ENCODE peak calls at places on chromosomes 4 and X, in eight cellular contexts. Q is right lobe of liver, K is breast epithelium, F is heart left ventricle, X is stomach, T is endothelial cell of umbilical vein, Y is tibial nerve, O is HCT116. I is an unnamed sample. For H3K4me1, the result is how much of the 10 kb centered on the place peaks cover.

GRCh38 chr4:175536852-175537453 is 275.1 kb downstream of the GPM6A start:
- DNase-seq in Q (no peak), K (no peak), F (no peak), X (no peak), T (no peak), Y (no peak), O (peak), I (no peak)

GRCh38 chr4:21012851-21013331 is 312.6 kb downstream of the PACRGL start:
- DNase-seq in Q (no peak), K (no peak), F (no peak), X (no peak), T (peak), Y (no peak), O (no peak), I (no peak)

GRCh38 chr4:76585897-76586360 is 150.9 kb downstream of the SHROOM3 start:
- DNase-seq in Q (peak), K (peak), F (peak), X (peak), T (peak), Y (no peak), O (peak), I (no peak)

GRCh38 chrX:43939187-43939926 is 33.8 kb downstream of the NDP start:
- DNase-seq in Q (no peak), K (no peak), F (no peak), X (no peak), T (no peak), Y (no peak), O (no peak), I (no peak)

GRCh38 chr4:155007660-155008176 is 200.7 kb upstream of the NPY2R start:
- DNase-seq in Q (no peak), K (no peak), F (no peak), X (no peak), T (no peak), Y (no peak), O (no peak), I (no peak)

GRCh38 chr4:103786014-103786413 is 66.2 kb upstream of the TACR3 start:
- DNase-seq in Q (no peak), K (no peak), F (no peak), X (no peak), T (peak), Y (no peak), O (peak), I (no peak)

GRCh38 chr4:152072001-152072485 is 311.2 kb upstream of the GATB start:
- DNase-seq in Q (no peak), K (no peak), F (peak), X (no peak), T (no peak), Y (no peak), O (no peak), I (no peak)

GRCh38 chr4:156595041-156595440 is 376.6 kb downstream of the PDGFC start:
- DNase-seq in Q (no peak), K (no peak), F (no peak), X (no peak), T (no peak), Y (no peak), O (no peak), I (no peak)

GRCh38 chr4:157896726-157897125 is 276.1 kb downstream of the GASK1B start:
- DNase-seq in Q (no peak), K (no peak), F (no peak), X (no peak), T (no peak), Y (no peak), O (no peak), I (no peak)

GRCh38 chr4:86960557-86960959 is 25.7 kb downstream of the AFF1 start:
- DNase-seq in Q (no peak), K (no peak), F (no peak), X (no peak), T (no peak), Y (no peak), O (no peak), I (no peak)

GRCh38 chr4:138222041-138222440 is 20.1 kb downstream of the SLC7A11 start:
- DNase-seq in Q (no peak), K (no peak), F (no peak), X (no peak), T (peak), Y (no peak), O (no peak), I (no peak)

GRCh38 chr4:52950226-52950625 is 88.1 kb downstream of the RASL11B start:
- DNase-seq in Q (no peak), K (no peak), F (no peak), X (no peak), T (no peak), Y (no peak), O (no peak), I (no peak)

GRCh38 chrX:109954955-109955354 is 48.0 kb upstream of the TMEM164 start:
- DNase-seq in Q (no peak), K (no peak), F (no peak), X (no peak), T (peak), Y (no peak), O (no peak), I (no peak)

GRCh38 chr4:76670631-76671030 is 227.3 kb downstream of the SOWAHB start:
- DNase-seq in Q (no peak), K (peak), F (no peak), X (no peak), T (no peak), Y (no peak), O (no peak), I (no peak)

GRCh38 chr4:172202480-172203076 is 389.4 kb downstream of the GALNTL6 start:
- DNase-seq in Q (no peak), K (no peak), F (no peak), X (no peak), T (peak), Y (no peak), O (peak), I (no peak)

GRCh38 chr4:99661907-99662306 is 4.3 kb upstream of the C4orf54 start:
- DNase-seq in Q (no peak), K (no peak), F (peak), X (no peak), T (no peak), Y (no peak), O (no peak), I (no peak)

GRCh38 chr4:144683516-144683915 is 37.6 kb downstream of the HHIP start:
- DNase-seq in Q (no peak), K (no peak), F (no peak), X (no peak), T (no peak), Y (no peak), O (no peak), I (no peak)

GRCh38 chrX:85503258-85504158 is 124.0 kb upstream of the POF1B start:
- DNase-seq in Q (no peak), K (no peak), F (no peak), X (no peak), T (no peak), Y (no peak), O (no peak), I (no peak)

GRCh38 chr4:41361831-41362646 is 105.3 kb downstream of the UCHL1 start:
- DNase-seq in Q (no peak), K (no peak), F (no peak), X (no peak), T (peak), Y (no peak), O (no peak), I (no peak)

GRCh38 chrX:100648601-100649417 is 4.8 kb downstream of the SRPX2 start:
- DNase-seq in Q (no peak), K (no peak), F (peak), X (no peak), T (peak), Y (no peak), O (no peak), I (no peak)

GRCh38 chr4:186037692-186038658 is 31.0 kb upstream of the TLR3 start:
- DNase-seq in Q (no peak), K (peak), F (no peak), X (peak), T (peak), Y (peak), O (peak), I (no peak)

GRCh38 chr4:70425306-70425705 is 27.6 kb downstream of the OPRPN start:
- DNase-seq in Q (no peak), K (no peak), F (no peak), X (no peak), T (no peak), Y (no peak), O (no peak), I (no peak)

GRCh38 chr4:121192013-121192412 is 27.9 kb upstream of the TNIP3 start:
- DNase-seq in Q (no peak), K (no peak), F (no peak), X (no peak), T (no peak), Y (no peak), O (no peak), I (no peak)

GRCh38 chrX:136183917-136184316 is 36.6 kb downstream of the FHL1 start:
- DNase-seq in Q (no peak), K (no peak), F (no peak), X (no peak), T (no peak), Y (no peak), O (no peak), I (no peak)

GRCh38 chr4:181517521-181517920 is 725.7 kb upstream of the TENM3 start:
- DNase-seq in Q (no peak), K (no peak), F (no peak), X (no peak), T (no peak), Y (no peak), O (no peak), I (no peak)

GRCh38 chrX:120020305-120020704 is 57.2 kb downstream of the RHOXF2B start:
- DNase-seq in Q (no peak), K (no peak), F (no peak), X (no peak), T (no peak), Y (no peak), O (no peak), I (no peak)

GRCh38 chr4:168710353-168710946 is 213.6 kb downstream of the PALLD start:
- DNase-seq in Q (no peak), K (peak), F (peak), X (peak), T (peak), Y (peak), O (peak), I (no peak)

GRCh38 chr4:52750819-52751348 is 341 bp downstream of the ERVMER34-1 start:
- DNase-seq in Q (peak), K (no peak), F (peak), X (no peak), T (peak), Y (no peak), O (peak), I (no peak)

GRCh38 chr4:81196126-81196650 is 18.8 kb downstream of the PRKG2 start:
- DNase-seq in Q (no peak), K (no peak), F (no peak), X (no peak), T (no peak), Y (no peak), O (no peak), I (no peak)

GRCh38 chrX:133523094-133523493 is 107.8 kb upstream of the GPC4 start:
- DNase-seq in Q (no peak), K (no peak), F (no peak), X (no peak), T (no peak), Y (peak), O (no peak), I (no peak)

GRCh38 chrX:124307253-124307907 is 25.1 kb upstream of the TEX13D start:
- DNase-seq in Q (no peak), K (no peak), F (no peak), X (no peak), T (no peak), Y (no peak), O (no peak), I (no peak)

GRCh38 chrX:46327229-46328081 is 217.8 kb downstream of the ZNF674 start:
- DNase-seq in Q (peak), K (peak), F (no peak), X (peak), T (peak), Y (no peak), O (peak), I (no peak)

GRCh38 chrX:56281789-56282188 is 49.6 kb downstream of the KLF8 start:
- DNase-seq in Q (no peak), K (no peak), F (no peak), X (no peak), T (peak), Y (no peak), O (peak), I (no peak)

GRCh38 chr4:26124753-26125236 is 196.0 kb upstream of the RBPJ start:
- DNase-seq in Q (no peak), K (no peak), F (no peak), X (no peak), T (no peak), Y (no peak), O (peak), I (no peak)

GRCh38 chr4:140626982-140627381 is 58.2 kb upstream of the UCP1 start:
- DNase-seq in Q (no peak), K (no peak), F (no peak), X (no peak), T (peak), Y (no peak), O (no peak), I (no peak)

GRCh38 chr4:156321203-156321602 is 367.5 kb upstream of the CTSO start:
- DNase-seq in Q (no peak), K (no peak), F (no peak), X (no peak), T (no peak), Y (no peak), O (no peak), I (no peak)

GRCh38 chrX:30626402-30626801 is 26.8 kb upstream of the GK start:
- DNase-seq in Q (no peak), K (no peak), F (no peak), X (no peak), T (no peak), Y (no peak), O (no peak), I (no peak)

GRCh38 chrX:68827256-68827655 is 1.6 kb upstream of the EFNB1 start:
- DNase-seq in Q (no peak), K (no peak), F (no peak), X (no peak), T (no peak), Y (no peak), O (no peak), I (no peak)

GRCh38 chrX:39953879-39954278 is 143.9 kb downstream of the BCOR start:
- DNase-seq in Q (peak), K (peak), F (peak), X (peak), T (peak), Y (peak), O (peak), I (no peak)

GRCh38 chrX:57367649-57368048 is 81.1 kb downstream of the FAAH2 start:
- DNase-seq in Q (no peak), K (no peak), F (no peak), X (no peak), T (peak), Y (peak), O (no peak), I (no peak)

GRCh38 chrX:318739-319578 is at the start of gene GTPBP6:
- DNase-seq in Q (peak), K (peak), F (peak), X (peak), T (peak), Y (peak), O (peak), I (no peak)

GRCh38 chrX:317424-318067 is 1.1 kb downstream of the GTPBP6 start:
- DNase-seq in Q (no peak), K (no peak), F (no peak), X (no peak), T (no peak), Y (no peak), O (no peak), I (no peak)

GRCh38 chrX:318068-318738 is 393 bp downstream of the GTPBP6 start:
- DNase-seq in Q (peak), K (peak), F (peak), X (peak), T (peak), Y (peak), O (peak), I (no peak)

GRCh38 chrX:320126-320783 is 1.7 kb upstream of the GTPBP6 start:
- DNase-seq in Q (peak), K (no peak), F (peak), X (no peak), T (peak), Y (no peak), O (no peak), I (no peak)

GRCh38 chrX:319579-320125 is 1.1 kb upstream of the GTPBP6 start:
- DNase-seq in Q (peak), K (no peak), F (peak), X (no peak), T (no peak), Y (no peak), O (no peak), I (no peak)
- TF ChIP-seq POLR2A in Q (no peak), K (no peak), F (no peak), X (no peak), T (no peak), Y (no peak), O (no peak), I (no peak)

GRCh38 chr4:38078590-38079381 is 118.6 kb downstream of the PTTG2 start:
- DNase-seq in Q (no peak), K (no peak), F (no peak), X (no peak), T (peak), Y (no peak), O (no peak), I (no peak)
- H3K4me1 ChIP-seq in Q (under half), K (under half), F (under half), X (under half), T (under half), Y (half or more), O (under half), I (under half)

DNA sequence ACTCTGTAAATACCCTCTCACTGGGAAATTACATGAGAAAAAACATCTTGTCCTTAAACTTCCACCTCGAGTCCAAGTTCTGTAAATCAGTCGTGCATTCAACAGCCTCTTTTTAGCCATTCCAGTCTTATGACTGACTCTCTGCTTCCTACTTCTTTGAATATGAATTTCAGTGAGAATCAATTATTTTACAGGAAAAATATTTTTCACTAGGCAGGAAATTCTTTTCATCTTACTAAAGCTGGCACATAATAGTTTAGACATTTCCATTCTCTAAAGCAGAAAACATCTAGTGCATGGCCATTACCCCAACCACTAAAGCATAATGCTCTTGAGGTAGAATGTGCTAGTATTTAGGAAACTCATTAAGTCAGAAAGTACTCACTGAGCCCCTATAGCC is 565.7 kb upstream of the FAT1 start:
- DNase-seq in Q (no peak), K (no peak), F (no peak), X (no peak), T (no peak), Y (no peak), O (no peak), I (no peak)
- TF ChIP-seq POLR2A in Q (no peak), K (no peak), F (no peak), X (no peak), T (no peak), Y (no peak), O (no peak), I (no peak)

DNA sequence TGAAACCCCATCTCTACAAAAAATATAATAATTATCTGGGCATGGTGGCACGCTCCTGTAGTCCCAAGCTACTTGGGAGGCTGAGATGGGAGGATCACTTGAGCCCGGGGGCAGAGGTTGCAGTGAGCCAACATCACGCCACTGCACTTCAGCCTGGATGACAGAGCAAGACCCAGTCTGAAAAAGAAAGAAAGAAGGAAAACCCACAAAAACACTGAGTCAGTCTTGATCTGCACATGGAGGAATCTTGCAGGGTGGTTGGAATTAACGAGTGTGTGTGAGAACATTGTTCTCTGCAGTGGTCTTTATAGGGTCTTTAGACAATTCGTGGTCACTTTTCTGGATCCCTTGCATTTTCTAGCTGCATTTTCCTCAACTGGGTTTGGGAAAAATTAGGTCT is 23.2 kb downstream of the ADD1 start:
- DNase-seq in Q (no peak), K (no peak), F (no peak), X (no peak), T (no peak), Y (no peak), O (no peak), I (no peak)
- H3K4me1 ChIP-seq in Q (under half), K (under half), F (half or more), X (half or more), T (under half), Y (half or more), O (under half), I (half or more)

GRCh38 chr4:127880764-127881564 is at the start of gene PLK4:
- DNase-seq in Q (peak), K (peak), F (peak), X (peak), T (peak), Y (peak), O (peak), I (peak)
- TF ChIP-seq POLR2A in Q (no peak), K (peak), F (no peak), X (no peak), T (peak), Y (no peak), O (peak), I (peak)

GRCh38 chr4:89301003-89301402 is 6.6 kb downstream of the GPRIN3 start:
- DNase-seq in Q (no peak), K (no peak), F (no peak), X (no peak), T (no peak), Y (no peak), O (no peak), I (no peak)
- H3K4me1 ChIP-seq in Q (under half), K (under half), F (under half), X (under half), T (under half), Y (under half), O (under half), I (under half)

GRCh38 chr4:36332023-36332781 is 50.8 kb downstream of the DTHD1 start:
- DNase-seq in Q (no peak), K (no peak), F (no peak), X (no peak), T (no peak), Y (no peak), O (no peak), I (no peak)
- TF ChIP-seq POLR2A in Q (no peak), K (no peak), F (no peak), X (no peak), T (no peak), Y (no peak), O (no peak), I (no peak)

GRCh38 chr4:184361443-184361842 is 112.9 kb downstream of the IRF2 start:
- DNase-seq in Q (no peak), K (no peak), F (no peak), X (no peak), T (no peak), Y (peak), O (no peak), I (no peak)
- H3K4me1 ChIP-seq in Q (under half), K (under half), F (under half), X (under half), T (under half), Y (under half), O (under half), I (under half)

I was measured in esophagus squamous epithelium.